ENCODE peak calls at places on chromosomes 13 and 19, in seven cellular contexts. F, O, L, N, V, P and T are unnamed samples.

GRCh38 chr19:46911456-46911855 is 50.7 kb downstream of the ARHGAP35 start:
- DNase-seq in F (no peak), V (no peak), N (no peak), P (no peak), O (no peak), L (no peak), T (no peak)

GRCh38 chr19:18967358-18968146 is 26.5 kb upstream of the HOMER3 start:
- DNase-seq in V (no peak), N (no peak), P (no peak), L (no peak), F (no peak), O (no peak), T (peak)

GRCh38 chr13:113672002-113672651 is 5.1 kb downstream of the GRK1 start:
- DNase-seq in L (no peak), O (no peak), F (no peak), N (no peak), V (no peak), P (no peak), T (no peak)

GRCh38 chr13:47457631-47458030 is 543.4 kb downstream of the SUCLA2 start:
- DNase-seq in F (no peak), V (no peak), L (no peak), N (no peak), P (no peak), O (no peak), T (no peak)

GRCh38 chr19:6590458-6591319 is at the start of gene CD70:
- DNase-seq in O (no peak), F (no peak), V (peak), P (no peak), L (no peak), N (peak), T (peak)

GRCh38 chr13:50919291-50919690 is 9.7 kb downstream of the RNASEH2B start:
- DNase-seq in L (no peak), V (no peak), F (no peak), P (no peak), O (no peak), N (no peak), T (no peak)

GRCh38 chr19:1221141-1221903 is 15.7 kb downstream of the STK11 start:
- DNase-seq in O (peak), L (no peak), F (peak), N (peak), V (no peak), P (no peak), T (no peak)

GRCh38 chr13:25463496-25463895 is 91.7 kb downstream of the ATP8A2 start:
- DNase-seq in N (no peak), P (no peak), F (no peak), O (no peak), V (no peak), L (no peak), T (no peak)

GRCh38 chr13:20349564-20350379 is 117.7 kb upstream of the GJB6 start:
- DNase-seq in O (no peak), F (no peak), L (no peak), P (no peak), V (no peak), N (no peak), T (no peak)

GRCh38 chr19:30092721-30093569 is 150.9 kb downstream of the URI1 start:
- DNase-seq in O (no peak), V (no peak), L (no peak), N (no peak), F (no peak), P (no peak), T (no peak)

GRCh38 chr19:30093966-30094770 is 152.1 kb downstream of the URI1 start:
- DNase-seq in F (peak), O (no peak), N (no peak), P (no peak), V (no peak), L (no peak), T (no peak)

GRCh38 chr19:30096596-30097370 is 154.7 kb downstream of the URI1 start:
- DNase-seq in O (no peak), N (no peak), F (no peak), V (no peak), L (no peak), P (no peak), T (no peak)

GRCh38 chr19:30097746-30098280 is 155.8 kb downstream of the URI1 start:
- DNase-seq in O (no peak), L (no peak), P (no peak), V (no peak), F (no peak), N (no peak), T (no peak)

GRCh38 chr19:30095171-30095570 is 153.1 kb downstream of the URI1 start:
- DNase-seq in V (no peak), O (no peak), L (no peak), F (no peak), P (no peak), N (no peak), T (no peak)
- TF ChIP-seq JUND in V (no peak), O (no peak), L (no peak), F (no peak), P (no peak), N (no peak), T (no peak)

DNA sequence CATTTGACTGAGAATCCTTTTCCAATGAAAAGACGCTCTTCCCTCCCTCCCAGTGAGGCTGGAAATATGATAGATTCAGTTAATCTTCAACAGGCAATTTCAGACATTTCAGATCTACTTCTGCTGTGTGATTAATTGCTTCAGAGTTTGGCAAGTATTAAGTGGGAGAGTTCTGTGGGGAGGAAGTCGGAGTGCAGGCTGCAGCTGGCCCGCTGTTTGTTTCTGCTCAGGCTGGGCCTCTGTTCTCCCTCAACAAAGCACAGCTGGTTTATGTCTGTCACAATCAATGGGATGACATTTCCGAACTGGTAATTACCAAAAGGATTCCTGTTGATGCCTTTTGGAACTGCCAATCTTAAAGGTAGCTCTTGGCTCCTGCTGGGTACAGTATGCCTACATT is 178.2 kb downstream of the NDFIP2 start:
- DNase-seq in V (no peak), N (no peak), O (no peak), F (peak), P (no peak), L (no peak), T (no peak)
- TF ChIP-seq JUND in V (no peak), N (no peak), O (no peak), F (peak), P (no peak), L (no peak), T (no peak)

DNA sequence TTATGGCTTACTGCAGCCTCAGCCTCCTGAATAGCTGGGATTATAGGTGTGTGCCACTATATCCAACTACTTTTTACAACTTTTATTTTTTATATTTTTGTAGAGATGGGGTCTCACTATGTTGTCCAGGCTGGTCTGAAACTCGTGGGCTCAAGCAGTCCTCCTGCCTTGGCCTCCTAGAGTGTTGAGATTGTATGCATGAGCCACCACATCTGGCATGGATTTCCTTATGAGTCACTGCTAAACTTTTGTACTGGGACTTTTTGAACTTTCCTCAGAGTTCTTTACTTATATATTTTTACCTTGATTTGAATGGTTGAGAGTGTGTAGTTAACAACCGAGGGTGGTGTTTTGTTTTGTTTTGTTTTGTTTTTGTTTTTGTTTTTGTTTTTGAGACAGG is 33.4 kb downstream of the DNAJC3 start:
- DNase-seq in L (no peak), P (no peak), N (no peak), O (no peak), F (no peak), V (no peak), T (no peak)
- TF ChIP-seq JUND in L (no peak), P (no peak), N (no peak), O (no peak), F (no peak), V (no peak), T (no peak)

GRCh38 chr13:30998548-30999140 is 66.2 kb downstream of the TEX26 start:
- DNase-seq in N (no peak), P (no peak), O (no peak), F (peak), L (no peak), V (no peak), T (no peak)
- TF ChIP-seq JUND in N (no peak), P (no peak), O (no peak), F (no peak), L (no peak), V (no peak), T (no peak)

DNA sequence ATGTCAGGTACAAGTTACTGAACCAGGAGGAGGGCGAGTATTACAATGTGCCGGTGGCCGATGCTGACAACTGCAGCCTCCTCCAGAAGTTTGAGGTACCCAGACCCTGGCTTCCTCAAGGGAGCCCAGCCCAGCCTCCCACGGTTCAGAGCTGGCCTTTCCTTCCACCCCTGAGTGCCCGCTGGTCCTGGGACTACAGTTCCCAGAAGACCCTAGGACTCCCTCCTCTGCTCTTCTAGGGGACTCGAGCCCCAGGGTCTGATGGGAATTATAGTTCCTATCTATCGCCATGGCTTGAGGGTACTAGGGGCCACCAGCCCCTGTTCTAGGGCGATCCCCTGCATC is 11.0 kb downstream of the PRKCG start:
- DNase-seq in N (no peak), L (no peak), F (peak), V (no peak), P (peak), O (no peak), T (no peak)
- TF ChIP-seq JUND in N (no peak), L (no peak), F (no peak), V (no peak), P (no peak), O (no peak), T (no peak)

DNA sequence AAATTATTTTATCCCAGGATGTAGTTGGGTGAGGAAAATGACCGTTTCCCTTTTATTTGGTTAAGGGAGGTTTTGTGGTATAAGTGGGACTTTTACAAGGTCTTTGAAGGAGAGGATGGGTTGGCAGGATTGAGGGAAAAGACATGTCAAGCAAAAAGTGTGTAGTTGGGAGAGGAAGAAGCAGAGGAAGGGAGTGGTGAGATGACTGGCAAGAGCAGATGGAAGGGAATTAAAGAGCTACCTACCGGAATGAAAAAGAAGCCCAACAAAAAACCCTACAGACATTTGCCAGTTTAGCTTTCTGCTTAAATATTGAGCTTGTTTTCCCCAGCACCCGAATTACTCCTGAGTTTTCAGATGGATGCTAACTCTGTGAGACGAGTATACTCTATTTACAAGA is 19.6 kb downstream of the FRY start:
- DNase-seq in P (no peak), L (no peak), N (no peak), V (no peak), F (no peak), O (no peak), T (no peak)
- TF ChIP-seq JUND in P (no peak), L (no peak), N (no peak), V (no peak), F (no peak), O (no peak), T (no peak)

GRCh38 chr13:31545616-31546015 is 193.7 kb upstream of the RXFP2 start:
- DNase-seq in O (no peak), N (no peak), P (no peak), F (no peak), V (no peak), L (no peak), T (no peak)
- TF ChIP-seq JUND in O (no peak), N (no peak), P (no peak), F (no peak), V (no peak), L (no peak), T (no peak)